ENCODE peak calls at places on chromosomes 3 and 15, in ten cellular contexts. K, R, Z, Q, X, J, T, F, L and V are unnamed samples.

GRCh38 chr15:100572362-100572983 is 29.5 kb downstream of the LINS1 start:
- DNase-seq in J (no peak), T (no peak), X (no peak), Z (no peak), K (no peak), F (no peak), Q (no peak), R (peak; percentile 16), L (no peak), V (no peak)

GRCh38 chr3:50600841-50601591 is 10.6 kb downstream of the CISH start:
- DNase-seq in T (peak; percentile 80), X (no peak), L (peak; percentile 94), Q (no peak), R (peak; percentile 93), Z (peak; percentile 76), F (peak; percentile 53), J (peak; percentile 99), K (peak; percentile 89), V (peak; percentile 86)

GRCh38 chr15:58212909-58213526 is 74.8 kb downstream of the AQP9 start:
- DNase-seq in T (peak; percentile 3), Z (no peak), X (no peak), L (no peak), J (peak; percentile 27), F (no peak), Q (no peak), R (peak; percentile 57), K (peak; percentile 39), V (no peak)

GRCh38 chr15:52006702-52007340 is 12.2 kb upstream of the MAPK6 start:
- DNase-seq in L (no peak), K (no peak), Z (no peak), J (no peak), T (no peak), X (no peak), R (no peak), Q (no peak), F (no peak), V (no peak)

GRCh38 chr3:127152676-127153505 is 40.0 kb upstream of the PRR23E start:
- DNase-seq in T (no peak), Z (no peak), J (no peak), X (no peak), L (no peak), F (no peak), Q (no peak), K (no peak), R (no peak), V (no peak)

GRCh38 chr3:197305854-197306253 is 7.4 kb upstream of the DLG1 start:
- DNase-seq in R (no peak), X (peak; percentile 58), T (no peak), Z (no peak), L (peak; percentile 68), K (no peak), F (no peak), Q (no peak), J (no peak), V (no peak)

GRCh38 chr3:46694520-46694919 is 1.0 kb upstream of the ALS2CL start:
- DNase-seq in Z (no peak), T (no peak), Q (no peak), R (no peak), J (no peak), L (no peak), X (no peak), K (no peak), F (no peak), V (no peak)

GRCh38 chr3:170797685-170798084 is 72.3 kb downstream of the RPL22L1 start:
- DNase-seq in K (no peak), F (no peak), R (no peak), T (no peak), X (no peak), L (no peak), Q (no peak), J (no peak), Z (no peak), V (no peak)

GRCh38 chr3:179347383-179348194 is at the start of gene MFN1:
- DNase-seq in Z (peak; percentile 93), R (peak; percentile 94), J (peak; percentile 96), L (peak; percentile 94), F (peak; percentile 77), T (peak; percentile 98), K (peak; percentile 94), X (peak; percentile 93), Q (peak; percentile 69), V (peak; percentile 93)

GRCh38 chr15:41900526-41901380 is 6.9 kb upstream of the SPTBN5 start:
- DNase-seq in F (no peak), Z (no peak), R (no peak), X (no peak), L (no peak), Q (no peak), J (no peak), K (no peak), T (no peak), V (no peak)